ENCODE peak calls at places on chromosomes 2 and 18, in four cellular contexts. N, T, E and A are unnamed samples.

GRCh38 chr2:191266201-191266600 is 21.0 kb downstream of the MYO1B start:
- DNase-seq in N (no peak), T (no peak), E (no peak), A (no peak)

GRCh38 chr2:3450385-3451031 is 68.8 kb downstream of the ADI1 start:
- DNase-seq in N (no peak), T (no peak), E (no peak), A (no peak)

GRCh38 chr2:16392647-16393482 is 272.8 kb downstream of the CYRIA start:
- DNase-seq in N (no peak), T (no peak), E (no peak), A (no peak)

GRCh38 chr2:148614024-148614331 is 30.6 kb upstream of the EPC2 start:
- DNase-seq in N (no peak), T (no peak), E (no peak), A (no peak)

GRCh38 chr2:156486175-156486574 is 50.0 kb downstream of the GPD2 start:
- DNase-seq in N (no peak), T (no peak), E (no peak), A (no peak)

GRCh38 chr2:1866402-1867091 is 122.2 kb upstream of the PXDN start:
- DNase-seq in N (no peak), T (no peak), E (no peak), A (no peak)

GRCh38 chr2:239165206-239165831 is 235.5 kb downstream of the HDAC4 start:
- DNase-seq in N (peak; percentile 35), T (no peak), E (no peak), A (no peak)

GRCh38 chr2:161761160-161761559 is 136.9 kb downstream of the SLC4A10 start:
- DNase-seq in N (no peak), T (no peak), E (no peak), A (no peak)

GRCh38 chr2:101821828-101822458 is 124.4 kb downstream of the MAP4K4 start:
- DNase-seq in N (no peak), T (no peak), E (no peak), A (no peak)

GRCh38 chr2:142323206-142323605 is 192.4 kb upstream of the LRP1B start:
- DNase-seq in N (no peak), T (no peak), E (no peak), A (no peak)

GRCh38 chr2:169827272-169828140 is at the start of gene UBR3:
- DNase-seq in N (peak; percentile 97), T (peak; percentile 70), E (peak; percentile 91), A (peak; percentile 97)

DNA sequence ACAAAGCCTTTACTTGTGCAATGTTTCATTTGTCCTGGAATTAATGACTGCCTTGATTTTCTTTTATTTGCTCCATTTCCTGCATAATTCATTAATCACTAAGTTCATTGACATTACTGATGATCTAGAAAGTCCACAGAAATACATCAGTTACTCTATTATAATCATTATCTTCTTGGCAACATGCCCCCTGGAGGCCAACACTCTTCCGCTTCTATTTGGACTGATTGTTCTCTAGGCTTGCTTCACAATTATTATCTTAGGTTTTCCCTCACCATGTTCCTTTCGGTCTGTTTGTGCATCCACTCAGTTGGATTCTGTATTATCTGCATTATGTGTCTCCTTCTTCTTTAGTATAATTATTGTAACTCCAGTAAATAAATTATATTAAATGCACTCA is 461.0 kb upstream of the CDH2 start:
- DNase-seq in N (no peak), T (no peak), E (no peak), A (no peak)
- TF ChIP-seq CTCF in N (no peak), T (no peak), E (no peak), A (peak; percentile 14)

DNA sequence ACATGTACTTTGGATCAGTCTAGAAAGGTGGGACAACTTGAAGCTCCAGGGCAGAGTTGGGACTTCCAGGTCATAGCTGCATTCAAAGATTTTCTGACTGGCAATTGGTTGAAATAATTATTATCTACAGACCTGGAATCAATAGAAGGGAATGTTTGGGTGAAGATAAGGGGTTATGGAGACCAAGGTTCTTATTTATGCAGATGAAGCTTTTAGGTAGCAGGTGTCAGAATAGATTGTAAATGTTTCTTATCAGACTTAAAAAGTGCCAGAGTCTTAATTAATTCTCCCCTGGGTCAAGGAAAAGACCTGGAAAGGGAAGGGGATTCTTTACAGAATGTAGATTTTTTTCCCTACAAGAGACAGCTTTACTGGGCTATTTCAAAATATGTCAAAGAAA is 19.9 kb downstream of the RPIA start:
- DNase-seq in N (no peak), T (no peak), E (no peak), A (no peak)
- TF ChIP-seq CTCF in N (no peak), T (no peak), E (no peak), A (no peak)

GRCh38 chr18:49784427-49785185 is 28.7 kb downstream of the ACAA2 start:
- DNase-seq in N (no peak), T (no peak), E (no peak), A (no peak)
- TF ChIP-seq CTCF in N (peak; percentile 23), T (no peak), E (peak; percentile 20), A (no peak)

GRCh38 chr2:168344706-168345105 is 97.3 kb upstream of the STK39 start:
- DNase-seq in N (no peak), T (no peak), E (no peak), A (no peak)

GRCh38 chr2:168348076-168348475 is 100.7 kb upstream of the STK39 start:
- DNase-seq in N (no peak), T (no peak), E (no peak), A (peak; percentile 32)

GRCh38 chr2:168343586-168343985 is 96.2 kb upstream of the STK39 start:
- DNase-seq in N (no peak), T (no peak), E (no peak), A (no peak)

GRCh38 chr2:168345601-168346000 is 98.2 kb upstream of the STK39 start:
- DNase-seq in N (no peak), T (no peak), E (no peak), A (peak; percentile 16)

DNA sequence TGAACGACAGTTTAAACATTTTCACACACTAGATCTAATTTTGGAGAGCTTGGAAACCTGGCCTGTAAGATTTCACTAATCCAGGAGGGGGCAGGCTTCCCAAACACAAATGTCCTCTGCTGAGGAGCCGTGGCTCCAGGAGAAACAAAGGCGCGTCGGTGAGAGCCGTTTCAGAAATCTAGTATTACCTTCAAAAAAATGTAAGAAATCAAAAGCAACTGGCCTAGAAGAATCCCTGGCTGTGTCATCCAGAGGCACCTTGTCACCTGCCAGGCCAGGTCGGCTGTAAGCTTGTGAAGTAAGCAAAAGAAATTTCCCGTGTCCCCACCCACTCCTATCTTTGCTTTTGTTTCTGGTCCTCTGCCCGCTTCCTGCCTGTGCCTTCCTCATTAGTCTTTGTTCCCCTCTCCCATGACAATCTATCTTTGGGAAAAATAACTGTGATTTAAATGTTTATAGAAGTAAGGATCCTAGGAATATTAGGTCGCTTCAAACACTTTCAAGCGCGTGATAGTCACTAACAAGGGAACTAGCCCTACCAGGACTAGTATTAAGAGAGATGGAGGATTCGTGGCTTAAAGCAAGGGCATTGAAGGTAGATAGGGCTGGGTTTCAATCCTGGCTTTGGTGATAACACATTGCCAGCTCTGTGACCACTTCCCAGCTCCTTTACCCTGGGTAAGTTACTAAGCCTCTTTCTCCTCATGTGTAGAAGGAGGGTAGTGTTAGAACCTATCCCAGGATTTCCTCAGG is 99.5 kb upstream of the STK39 start:
- DNase-seq in N (no peak), T (no peak), E (peak; percentile 13), A (peak; percentile 66)
- TF ChIP-seq CTCF in N (peak; percentile 81), T (peak; percentile 83), E (peak; percentile 75), A (peak; percentile 71)